ENCODE peak calls at places on chromosome 13, in six cellular contexts. One of them, this sample, is unnamed. For H3K36me3, H3K4me1 and H3K27me3, the result is how much of the 10 kb centered on the place peaks cover.

GRCh38 chr13:73872397-73872796 is 261.8 kb downstream of the KLF12 start:
- DNase-seq in pancreas: no peak
- DNase-seq in upper lobe of left lung: no peak
- DNase-seq in upper lobe of right lung: no peak
- DNase-seq in fibroblast of lung: peak
- DNase-seq in tibial nerve: no peak
- DNase-seq in this sample: no peak

GRCh38 chr13:112438515-112438914 is 62.4 kb downstream of the SPACA7 start:
- DNase-seq in fibroblast of lung: no peak
- DNase-seq in tibial nerve: no peak
- DNase-seq in upper lobe of left lung: no peak
- DNase-seq in pancreas: no peak
- DNase-seq in upper lobe of right lung: no peak
- DNase-seq in this sample: no peak

GRCh38 chr13:110649551-110649950 is 34.2 kb downstream of the NAXD start:
- DNase-seq in upper lobe of right lung: no peak
- DNase-seq in upper lobe of left lung: no peak
- DNase-seq in pancreas: no peak
- DNase-seq in tibial nerve: no peak
- DNase-seq in fibroblast of lung: no peak
- DNase-seq in this sample: no peak

GRCh38 chr13:109160887-109161669 is 531.7 kb downstream of the MYO16 start:
- DNase-seq in upper lobe of right lung: no peak
- DNase-seq in fibroblast of lung: no peak
- DNase-seq in tibial nerve: no peak
- DNase-seq in upper lobe of left lung: no peak
- DNase-seq in pancreas: no peak
- DNase-seq in this sample: no peak

GRCh38 chr13:98214008-98214643 is 37.1 kb upstream of the RNF113B start:
- DNase-seq in upper lobe of right lung: no peak
- DNase-seq in pancreas: no peak
- DNase-seq in fibroblast of lung: peak
- DNase-seq in tibial nerve: no peak
- DNase-seq in upper lobe of left lung: no peak
- DNase-seq in this sample: no peak

GRCh38 chr13:22505489-22505888 is 675.3 kb upstream of the SGCG start:
- DNase-seq in pancreas: no peak
- DNase-seq in upper lobe of left lung: no peak
- DNase-seq in tibial nerve: no peak
- DNase-seq in fibroblast of lung: peak
- DNase-seq in upper lobe of right lung: no peak
- DNase-seq in this sample: no peak

GRCh38 chr13:23349127-23349897 is 84.2 kb downstream of the SACS start:
- DNase-seq in upper lobe of left lung: no peak
- DNase-seq in pancreas: no peak
- DNase-seq in upper lobe of right lung: no peak
- DNase-seq in tibial nerve: no peak
- DNase-seq in fibroblast of lung: no peak
- DNase-seq in this sample: no peak

GRCh38 chr13:77409412-77409811 is 82.5 kb upstream of the MYCBP2 start:
- DNase-seq in pancreas: no peak
- DNase-seq in upper lobe of left lung: no peak
- DNase-seq in fibroblast of lung: no peak
- DNase-seq in upper lobe of right lung: no peak
- DNase-seq in tibial nerve: no peak
- DNase-seq in this sample: no peak

GRCh38 chr13:31200636-31200970 is 828 bp downstream of the B3GLCT start:
- DNase-seq in fibroblast of lung: peak
- DNase-seq in pancreas: peak
- DNase-seq in tibial nerve: no peak
- DNase-seq in upper lobe of left lung: peak
- DNase-seq in upper lobe of right lung: peak
- DNase-seq in this sample: no peak

GRCh38 chr13:110780410-110780809 is 66.9 kb downstream of the ING1 start:
- DNase-seq in upper lobe of right lung: no peak
- DNase-seq in fibroblast of lung: no peak
- DNase-seq in tibial nerve: no peak
- DNase-seq in pancreas: no peak
- DNase-seq in upper lobe of left lung: no peak
- DNase-seq in this sample: no peak

GRCh38 chr13:72788831-72789230 is 6.9 kb downstream of the PIBF1 start:
- DNase-seq in upper lobe of left lung: no peak
- DNase-seq in upper lobe of right lung: no peak
- DNase-seq in pancreas: no peak
- DNase-seq in tibial nerve: no peak
- DNase-seq in fibroblast of lung: no peak
- DNase-seq in this sample: no peak

GRCh38 chr13:76939215-76939614 is 9.1 kb upstream of the ACOD1 start:
- DNase-seq in upper lobe of left lung: no peak
- DNase-seq in fibroblast of lung: peak
- DNase-seq in upper lobe of right lung: no peak
- DNase-seq in pancreas: no peak
- DNase-seq in tibial nerve: no peak
- DNase-seq in this sample: no peak

GRCh38 chr13:111210488-111210887 is 95.4 kb downstream of the ARHGEF7 start:
- DNase-seq in upper lobe of left lung: peak
- DNase-seq in tibial nerve: no peak
- DNase-seq in upper lobe of right lung: peak
- DNase-seq in fibroblast of lung: peak
- DNase-seq in pancreas: no peak
- DNase-seq in this sample: no peak

GRCh38 chr13:33347866-33348265 is 62.3 kb upstream of the STARD13 start:
- DNase-seq in tibial nerve: no peak
- DNase-seq in upper lobe of right lung: no peak
- DNase-seq in upper lobe of left lung: no peak
- DNase-seq in fibroblast of lung: peak
- DNase-seq in pancreas: no peak
- DNase-seq in this sample: no peak

GRCh38 chr13:44801990-44802389 is 187.3 kb downstream of the NUFIP1 start:
- DNase-seq in pancreas: no peak
- DNase-seq in upper lobe of right lung: no peak
- DNase-seq in fibroblast of lung: peak
- DNase-seq in upper lobe of left lung: peak
- DNase-seq in tibial nerve: no peak
- DNase-seq in this sample: no peak

GRCh38 chr13:29537736-29538624 is 57.5 kb downstream of the SLC7A1 start:
- DNase-seq in upper lobe of left lung: no peak
- DNase-seq in tibial nerve: no peak
- DNase-seq in pancreas: no peak
- DNase-seq in upper lobe of right lung: no peak
- DNase-seq in fibroblast of lung: no peak
- DNase-seq in this sample: no peak
- H3K36me3 ChIP-seq in upper lobe of left lung: under half
- H3K36me3 ChIP-seq in tibial nerve: under half
- H3K36me3 ChIP-seq in pancreas: under half
- H3K36me3 ChIP-seq in upper lobe of right lung: under half
- H3K36me3 ChIP-seq in fibroblast of lung: under half
- H3K36me3 ChIP-seq in this sample: under half

DNA sequence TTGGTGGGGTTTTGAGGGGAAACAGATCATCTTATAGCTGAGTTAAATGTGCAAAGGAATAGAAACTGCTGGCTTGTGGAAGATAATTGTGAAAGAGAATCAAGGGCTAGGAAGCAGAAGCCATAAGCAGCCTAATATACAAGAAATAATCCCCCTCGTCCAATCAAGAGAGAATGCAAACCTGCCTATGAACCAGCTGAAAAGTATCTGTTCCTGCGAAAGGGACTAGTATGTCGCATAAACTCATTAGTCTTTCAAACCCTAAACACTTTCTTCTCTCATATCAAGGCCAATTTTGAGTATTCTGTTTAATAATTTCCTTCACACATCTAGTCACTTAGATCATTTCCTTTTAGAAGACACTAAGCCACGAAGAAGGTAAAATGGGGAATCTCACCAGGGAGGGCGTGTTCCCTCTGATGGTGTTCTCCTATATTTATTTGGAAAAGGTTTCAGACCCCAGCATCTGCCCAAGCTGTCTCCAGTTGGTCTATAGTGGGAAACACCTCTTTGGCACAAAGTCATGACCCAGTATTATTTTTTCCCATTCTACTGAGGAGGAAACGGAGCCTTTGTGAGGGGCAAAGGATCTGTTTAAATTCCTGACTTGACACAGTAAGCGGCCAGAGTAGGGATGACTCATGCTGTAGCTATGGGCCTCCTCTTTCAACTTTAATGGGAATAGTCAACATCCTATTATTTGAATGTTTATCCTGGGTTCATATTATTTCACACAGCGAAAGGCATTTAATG is 126.3 kb downstream of the FOXO1 start:
- DNase-seq in upper lobe of right lung: no peak
- DNase-seq in upper lobe of left lung: peak
- DNase-seq in fibroblast of lung: peak
- DNase-seq in tibial nerve: no peak
- DNase-seq in pancreas: no peak
- DNase-seq in this sample: no peak
- H3K4me1 ChIP-seq in upper lobe of right lung: under half
- H3K4me1 ChIP-seq in upper lobe of left lung: under half
- H3K4me1 ChIP-seq in fibroblast of lung: under half
- H3K4me1 ChIP-seq in tibial nerve: under half
- H3K4me1 ChIP-seq in pancreas: under half
- H3K4me1 ChIP-seq in this sample: under half

GRCh38 chr13:100044936-100045335 is 44.0 kb upstream of the PCCA start:
- DNase-seq in upper lobe of right lung: no peak
- DNase-seq in tibial nerve: no peak
- DNase-seq in pancreas: no peak
- DNase-seq in fibroblast of lung: no peak
- DNase-seq in upper lobe of left lung: no peak
- DNase-seq in this sample: no peak
- H3K27me3 ChIP-seq in upper lobe of right lung: under half
- H3K27me3 ChIP-seq in tibial nerve: under half
- H3K27me3 ChIP-seq in pancreas: under half
- H3K27me3 ChIP-seq in fibroblast of lung: under half
- H3K27me3 ChIP-seq in upper lobe of left lung: under half
- H3K27me3 ChIP-seq in this sample: under half

GRCh38 chr13:24500977-24501376 is 11.6 kb downstream of the PARP4 start:
- DNase-seq in upper lobe of left lung: no peak
- DNase-seq in pancreas: no peak
- DNase-seq in upper lobe of right lung: no peak
- DNase-seq in tibial nerve: no peak
- DNase-seq in fibroblast of lung: peak
- DNase-seq in this sample: no peak

GRCh38 chr13:24493356-24493755 is 19.2 kb downstream of the PARP4 start:
- DNase-seq in upper lobe of left lung: no peak
- DNase-seq in pancreas: no peak
- DNase-seq in tibial nerve: no peak
- DNase-seq in upper lobe of right lung: no peak
- DNase-seq in fibroblast of lung: peak
- DNase-seq in this sample: no peak

GRCh38 chr13:24502567-24503375 is 9.8 kb downstream of the PARP4 start:
- DNase-seq in pancreas: no peak
- DNase-seq in fibroblast of lung: peak
- DNase-seq in upper lobe of left lung: no peak
- DNase-seq in upper lobe of right lung: no peak
- DNase-seq in tibial nerve: no peak
- DNase-seq in this sample: no peak

GRCh38 chr13:24495151-24495729 is 17.3 kb downstream of the PARP4 start:
- DNase-seq in upper lobe of right lung: no peak
- DNase-seq in fibroblast of lung: no peak
- DNase-seq in upper lobe of left lung: no peak
- DNase-seq in tibial nerve: no peak
- DNase-seq in pancreas: no peak
- DNase-seq in this sample: no peak

GRCh38 chr13:24497742-24498141 is 14.8 kb downstream of the PARP4 start:
- DNase-seq in pancreas: no peak
- DNase-seq in fibroblast of lung: no peak
- DNase-seq in tibial nerve: no peak
- DNase-seq in upper lobe of left lung: no peak
- DNase-seq in upper lobe of right lung: no peak
- DNase-seq in this sample: no peak
- H3K36me3 ChIP-seq in pancreas: under half
- H3K36me3 ChIP-seq in fibroblast of lung: under half
- H3K36me3 ChIP-seq in tibial nerve: under half
- H3K36me3 ChIP-seq in upper lobe of left lung: half or more
- H3K36me3 ChIP-seq in upper lobe of right lung: half or more
- H3K36me3 ChIP-seq in this sample: under half

GRCh38 chr13:40060318-40061007 is 405.0 kb downstream of the COG6 start:
- DNase-seq in fibroblast of lung: peak
- DNase-seq in pancreas: peak
- DNase-seq in upper lobe of left lung: no peak
- DNase-seq in upper lobe of right lung: no peak
- DNase-seq in tibial nerve: peak
- DNase-seq in this sample: no peak

GRCh38 chr13:40057228-40057627 is 401.8 kb downstream of the COG6 start:
- DNase-seq in fibroblast of lung: no peak
- DNase-seq in tibial nerve: no peak
- DNase-seq in upper lobe of left lung: no peak
- DNase-seq in pancreas: no peak
- DNase-seq in upper lobe of right lung: no peak
- DNase-seq in this sample: no peak

GRCh38 chr13:40058757-40059236 is 403.3 kb downstream of the COG6 start:
- DNase-seq in upper lobe of left lung: no peak
- DNase-seq in pancreas: no peak
- DNase-seq in upper lobe of right lung: no peak
- DNase-seq in fibroblast of lung: peak
- DNase-seq in tibial nerve: no peak
- DNase-seq in this sample: no peak

GRCh38 chr13:40061466-40062450 is 406.3 kb downstream of the COG6 start:
- DNase-seq in fibroblast of lung: peak
- DNase-seq in tibial nerve: no peak
- DNase-seq in upper lobe of left lung: no peak
- DNase-seq in upper lobe of right lung: no peak
- DNase-seq in pancreas: peak
- DNase-seq in this sample: no peak

GRCh38 chr13:40059540-40060232 is 404.2 kb downstream of the COG6 start:
- DNase-seq in pancreas: no peak
- DNase-seq in fibroblast of lung: peak
- DNase-seq in upper lobe of left lung: no peak
- DNase-seq in upper lobe of right lung: no peak
- DNase-seq in tibial nerve: no peak
- DNase-seq in this sample: no peak
- H3K4me1 ChIP-seq in pancreas: under half
- H3K4me1 ChIP-seq in fibroblast of lung: under half
- H3K4me1 ChIP-seq in upper lobe of left lung: under half
- H3K4me1 ChIP-seq in upper lobe of right lung: under half
- H3K4me1 ChIP-seq in tibial nerve: under half
- H3K4me1 ChIP-seq in this sample: under half

DNA sequence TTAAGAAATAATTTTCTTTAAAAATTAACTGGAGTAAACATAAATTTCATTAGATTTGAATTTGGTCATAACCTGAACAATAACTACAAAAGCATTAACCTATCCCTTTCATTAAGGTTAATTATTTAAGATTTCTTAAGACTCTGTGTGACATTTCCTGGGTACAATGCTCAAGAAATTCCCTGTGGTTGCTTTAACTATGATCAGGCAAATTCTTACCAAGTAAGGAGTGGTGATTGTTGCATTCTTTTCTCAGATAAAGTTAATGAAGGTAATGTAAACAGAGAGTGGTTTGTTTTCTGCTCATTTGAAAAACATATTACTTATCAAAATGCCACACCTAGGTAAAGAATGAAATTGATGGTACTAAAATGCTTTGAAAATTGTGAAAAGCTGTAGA is 114.8 kb upstream of the MIR17HG start:
- DNase-seq in upper lobe of left lung: no peak
- DNase-seq in fibroblast of lung: peak
- DNase-seq in upper lobe of right lung: no peak
- DNase-seq in tibial nerve: no peak
- DNase-seq in pancreas: no peak
- DNase-seq in this sample: no peak
- H3K27me3 ChIP-seq in upper lobe of left lung: under half
- H3K27me3 ChIP-seq in fibroblast of lung: under half
- H3K27me3 ChIP-seq in upper lobe of right lung: under half
- H3K27me3 ChIP-seq in tibial nerve: under half
- H3K27me3 ChIP-seq in pancreas: under half
- H3K27me3 ChIP-seq in this sample: under half

This sample was measured in CD8-positive, alpha-beta T cell.